ENCODE peak calls at places on chromosome 12, in four cellular contexts. T, U, H and M are unnamed samples.

GRCh38 chr12:124466200-124467128 is 100.9 kb downstream of the NCOR2 start:
- DNase-seq in T (peak), U (peak), H (peak), M (peak)

GRCh38 chr12:132583736-132584135 is 26.6 kb downstream of the LRCOL1 start:
- DNase-seq in T (no peak), U (no peak), H (no peak), M (no peak)

GRCh38 chr12:107442593-107442992 is 243.0 kb upstream of the PWP1 start:
- DNase-seq in T (no peak), U (no peak), H (no peak), M (peak)

GRCh38 chr12:102356690-102357089 is 123.7 kb downstream of the IGF1 start:
- DNase-seq in T (no peak), U (no peak), H (no peak), M (no peak)

GRCh38 chr12:100138048-100138907 is 4.4 kb downstream of the BLTP3B start:
- DNase-seq in T (no peak), U (peak), H (no peak), M (peak)

GRCh38 chr12:84787253-84787652 is 125.3 kb downstream of the SLC6A15 start:
- DNase-seq in T (no peak), U (no peak), H (no peak), M (no peak)

GRCh38 chr12:76558684-76559276 is 791 bp downstream of the OSBPL8 start:
- DNase-seq in T (peak), U (peak), H (peak), M (peak)

GRCh38 chr12:55060970-55061543 is 41.3 kb downstream of the NEUROD4 start:
- DNase-seq in T (no peak), U (no peak), H (no peak), M (no peak)

GRCh38 chr12:644818-645552 is 18.3 kb downstream of the NINJ2 start:
- DNase-seq in T (no peak), U (no peak), H (no peak), M (no peak)

GRCh38 chr12:55806982-55807381 is 10.5 kb downstream of the SARNP start:
- DNase-seq in T (no peak), U (no peak), H (no peak), M (no peak)

GRCh38 chr12:57727758-57728395 is 10.7 kb downstream of the AGAP2 start:
- DNase-seq in T (no peak), U (no peak), H (no peak), M (no peak)

GRCh38 chr12:118220697-118221096 is 84.8 kb downstream of the PEBP1 start:
- DNase-seq in T (no peak), U (no peak), H (no peak), M (peak)

GRCh38 chr12:101051901-101052550 is 158.0 kb downstream of the SLC5A8 start:
- DNase-seq in T (no peak), U (peak), H (no peak), M (peak)

GRCh38 chr12:120007272-120007671 is 18.2 kb downstream of the BICDL1 start:
- DNase-seq in T (peak), U (no peak), H (no peak), M (no peak)

GRCh38 chr12:130953783-130954543 is at the start of gene ADGRD1:
- DNase-seq in T (no peak), U (peak), H (no peak), M (no peak)
- H3K4me3 ChIP-seq in T (no peak), U (peak), H (peak), M (no peak)

DNA sequence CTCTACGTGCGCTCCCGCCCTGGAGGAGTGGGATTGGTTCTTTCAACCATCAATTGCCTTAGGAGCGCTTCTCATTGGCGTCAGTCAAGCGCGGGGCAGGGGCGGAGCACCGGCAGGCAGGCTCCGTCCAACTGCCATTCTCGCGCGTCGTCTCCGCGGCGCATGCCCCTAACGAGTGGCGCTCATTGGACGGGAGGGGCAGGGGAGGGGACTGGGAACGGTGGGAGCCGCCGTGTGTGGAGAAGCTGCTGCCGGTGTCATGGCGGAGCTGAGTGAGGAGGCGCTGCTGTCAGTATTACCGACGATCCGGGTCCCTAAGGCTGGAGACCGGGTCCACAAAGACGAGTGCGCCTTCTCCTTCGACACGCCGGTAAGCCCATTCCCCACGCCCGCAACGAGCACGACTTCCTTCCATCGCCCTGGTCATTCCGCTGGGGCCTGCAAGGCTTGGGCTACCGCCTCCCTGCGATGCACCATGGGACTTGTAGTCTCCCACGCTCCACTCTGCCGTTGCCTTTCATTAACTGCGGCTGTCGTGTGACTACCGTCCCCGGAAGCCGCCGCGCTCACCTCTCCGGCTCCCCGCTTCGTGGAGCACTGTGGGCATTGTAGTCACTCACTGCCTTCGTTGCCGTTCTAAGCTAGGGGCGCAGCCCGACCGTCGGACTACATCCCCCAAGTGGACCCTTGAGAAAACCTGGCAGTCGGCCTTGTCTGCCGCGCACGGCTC is at the start of gene USP5:
- DNase-seq in T (peak), U (peak), H (peak), M (peak)
- H3K4me3 ChIP-seq in T (peak), U (peak), H (peak), M (peak)

GRCh38 chr12:47938594-47938993 is 24.8 kb upstream of the TMEM106C start:
- DNase-seq in T (no peak), U (no peak), H (no peak), M (no peak)
- H3K4me3 ChIP-seq in T (no peak), U (no peak), H (no peak), M (no peak)

GRCh38 chr12:110936367-110937103 is 16.2 kb upstream of the MYL2 start:
- DNase-seq in T (no peak), U (no peak), H (no peak), M (no peak)
- H3K4me3 ChIP-seq in T (no peak), U (no peak), H (no peak), M (no peak)

DNA sequence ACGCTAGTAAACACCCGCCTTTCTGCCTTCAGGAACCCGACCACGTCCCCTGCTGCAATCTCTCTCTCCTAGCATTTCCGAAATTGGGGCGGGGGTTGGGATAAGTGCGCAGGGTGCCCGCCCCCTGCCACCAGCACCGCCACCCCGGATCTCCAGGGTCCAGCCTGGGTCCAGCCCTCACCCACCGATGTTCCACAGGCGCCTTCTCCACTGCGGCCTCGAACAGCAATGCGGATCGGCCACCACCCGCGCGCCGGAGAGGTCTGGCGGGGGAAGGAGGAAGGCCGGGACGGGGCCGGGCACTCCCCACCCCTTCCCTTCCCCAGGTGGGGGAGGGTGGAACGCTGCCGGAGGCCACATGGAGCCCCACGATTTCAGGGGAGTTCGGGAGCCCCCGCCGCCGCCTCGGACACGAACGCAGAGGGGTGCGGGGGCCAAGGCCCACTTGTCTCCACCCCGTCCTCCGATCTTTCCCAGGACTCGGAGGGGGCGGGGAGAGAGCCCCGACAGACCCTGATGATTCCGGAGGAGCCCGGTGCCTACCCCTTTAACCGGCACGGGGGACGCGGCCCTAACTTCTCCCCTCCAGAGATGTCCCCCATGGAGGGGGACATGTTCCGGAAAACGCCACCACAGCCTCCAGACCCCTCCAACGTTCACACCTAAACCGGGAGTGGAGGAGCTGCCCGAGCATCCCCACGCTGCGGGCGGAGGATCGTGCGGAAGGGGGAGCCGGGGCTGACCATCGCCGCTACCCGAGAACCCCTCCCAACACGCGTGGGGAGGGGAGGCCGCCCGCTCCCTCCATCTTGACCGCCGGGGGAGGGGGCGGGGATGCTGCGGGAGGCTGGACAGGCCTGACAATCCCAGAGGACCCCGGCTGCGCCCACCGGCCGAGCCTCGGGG is 1.1 kb downstream of the ATXN2 start:
- DNase-seq in T (peak), U (peak), H (no peak), M (peak)
- H3K4me3 ChIP-seq in T (peak), U (peak), H (peak), M (peak)

DNA sequence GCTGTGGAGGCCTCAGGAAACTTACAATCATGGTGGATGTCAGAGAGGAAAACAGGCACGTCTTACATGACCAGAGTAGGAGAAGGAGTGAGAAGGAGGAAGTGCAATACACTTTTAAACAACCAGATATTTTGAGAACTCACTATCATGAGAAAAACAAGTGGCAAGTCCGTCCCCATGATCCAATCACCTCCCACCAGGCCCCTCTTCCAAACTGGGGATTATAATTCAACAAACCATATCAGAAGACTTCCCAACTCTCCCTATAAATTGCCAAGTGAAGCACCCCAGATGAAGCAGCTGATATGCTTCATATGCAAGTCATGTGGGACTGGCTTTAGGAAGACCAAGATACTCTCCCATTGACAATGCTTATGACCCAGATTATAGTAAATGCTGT is 11.6 kb upstream of the ACSM4 start:
- DNase-seq in T (no peak), U (no peak), H (no peak), M (no peak)
- H3K4me3 ChIP-seq in T (no peak), U (no peak), H (no peak), M (no peak)

GRCh38 chr12:79936670-79937069 is 1.8 kb upstream of the PPP1R12A start:
- DNase-seq in T (no peak), U (no peak), H (no peak), M (no peak)
- H3K4me3 ChIP-seq in T (no peak), U (peak), H (peak), M (no peak)

GRCh38 chr12:25058619-25059018 is 109.7 kb upstream of the BCAT1 start:
- DNase-seq in T (no peak), U (no peak), H (no peak), M (no peak)
- H3K4me3 ChIP-seq in T (no peak), U (no peak), H (no peak), M (no peak)

GRCh38 chr12:51242896-51243295 is 4.3 kb downstream of the DAZAP2 start:
- DNase-seq in T (no peak), U (no peak), H (no peak), M (no peak)
- H3K4me3 ChIP-seq in T (no peak), U (no peak), H (no peak), M (no peak)

GRCh38 chr12:104741497-104742367 is 216.4 kb downstream of the SLC41A2 start:
- DNase-seq in T (no peak), U (no peak), H (no peak), M (no peak)
- H3K4me3 ChIP-seq in T (no peak), U (no peak), H (no peak), M (no peak)